ENCODE peak calls at places on chromosomes 5 and 9, in five cellular contexts. H, C, B, X and F are unnamed samples.

GRCh38 chr5:16902846-16903245 is 33.2 kb downstream of the MYO10 start:
- ATAC-seq in C (no peak), B (no peak), X (no peak), H (no peak), F (no peak)

GRCh38 chr5:138632900-138633489 is 57.8 kb upstream of the HSPA9 start:
- ATAC-seq in H (peak), B (peak), C (peak), X (peak), F (peak)

GRCh38 chr5:92694067-92694466 is 887.0 kb downstream of the NR2F1-AS1 start:
- ATAC-seq in B (no peak), H (no peak), X (no peak), C (no peak), F (no peak)

GRCh38 chr9:591292-591691 is 250.2 kb upstream of the DMRT1 start:
- ATAC-seq in H (no peak), X (peak), C (no peak), B (no peak), F (no peak)

GRCh38 chr9:107637421-107638420 is 148.2 kb upstream of the KLF4 start:
- ATAC-seq in H (peak), B (peak), X (peak), C (no peak), F (peak)

GRCh38 chr9:78267889-78268288 is 29.0 kb upstream of the PSAT1 start:
- ATAC-seq in X (no peak), B (no peak), H (no peak), C (no peak), F (no peak)

GRCh38 chr5:151240891-151241290 is 12.1 kb upstream of the GM2A start:
- ATAC-seq in B (peak), X (no peak), C (no peak), H (no peak), F (no peak)

GRCh38 chr5:109653042-109653441 is 36.7 kb upstream of the MAN2A1 start:
- ATAC-seq in B (no peak), C (no peak), X (no peak), H (no peak), F (no peak)

GRCh38 chr5:5330723-5331530 is 91.5 kb upstream of the ICE1 start:
- ATAC-seq in B (no peak), C (no peak), H (no peak), X (no peak), F (no peak)

GRCh38 chr9:106888992-106889631 is 26.1 kb downstream of the ZNF462 start:
- ATAC-seq in B (peak), C (no peak), H (no peak), X (no peak), F (no peak)

GRCh38 chr9:127561491-127562270 is 50.4 kb upstream of the STXBP1 start:
- ATAC-seq in H (peak), X (peak), C (no peak), B (peak), F (peak)

GRCh38 chr5:131595088-131596033 is 39.7 kb downstream of the RAPGEF6 start:
- ATAC-seq in B (peak), X (no peak), H (no peak), C (no peak), F (no peak)

GRCh38 chr9:88777498-88778312 is 213.6 kb upstream of the S1PR3 start:
- ATAC-seq in X (no peak), H (peak), C (no peak), B (no peak), F (no peak)

GRCh38 chr5:79202076-79202475 is 33.9 kb upstream of the JMY start:
- ATAC-seq in C (no peak), B (no peak), X (no peak), H (no peak), F (no peak)

GRCh38 chr5:51990241-51990640 is 607.0 kb downstream of the ISL1 start:
- ATAC-seq in B (no peak), C (no peak), H (no peak), X (no peak), F (no peak)

GRCh38 chr5:59246470-59247250 is 646.9 kb downstream of the PDE4D start:
- ATAC-seq in H (no peak), X (no peak), C (no peak), B (no peak), F (no peak)

GRCh38 chr9:130693426-130694191 is at the start of gene EXOSC2:
- ATAC-seq in H (peak), X (peak), C (peak), B (peak), F (peak)

GRCh38 chr5:132635873-132636272 is 22.1 kb upstream of the IL13 start:
- ATAC-seq in C (no peak), B (peak), H (no peak), X (no peak), F (no peak)

GRCh38 chr5:174937201-174938130 is 213.1 kb downstream of the MSX2 start:
- ATAC-seq in H (no peak), C (no peak), X (no peak), B (no peak), F (no peak)

GRCh38 chr9:38129366-38129765 is 60.3 kb upstream of the SHB start:
- ATAC-seq in B (no peak), X (peak), C (no peak), H (no peak), F (no peak)

GRCh38 chr5:179732918-179733763 is 519 bp downstream of the MAML1 start:
- ATAC-seq in B (peak), C (peak), X (peak), H (peak), F (peak)

DNA sequence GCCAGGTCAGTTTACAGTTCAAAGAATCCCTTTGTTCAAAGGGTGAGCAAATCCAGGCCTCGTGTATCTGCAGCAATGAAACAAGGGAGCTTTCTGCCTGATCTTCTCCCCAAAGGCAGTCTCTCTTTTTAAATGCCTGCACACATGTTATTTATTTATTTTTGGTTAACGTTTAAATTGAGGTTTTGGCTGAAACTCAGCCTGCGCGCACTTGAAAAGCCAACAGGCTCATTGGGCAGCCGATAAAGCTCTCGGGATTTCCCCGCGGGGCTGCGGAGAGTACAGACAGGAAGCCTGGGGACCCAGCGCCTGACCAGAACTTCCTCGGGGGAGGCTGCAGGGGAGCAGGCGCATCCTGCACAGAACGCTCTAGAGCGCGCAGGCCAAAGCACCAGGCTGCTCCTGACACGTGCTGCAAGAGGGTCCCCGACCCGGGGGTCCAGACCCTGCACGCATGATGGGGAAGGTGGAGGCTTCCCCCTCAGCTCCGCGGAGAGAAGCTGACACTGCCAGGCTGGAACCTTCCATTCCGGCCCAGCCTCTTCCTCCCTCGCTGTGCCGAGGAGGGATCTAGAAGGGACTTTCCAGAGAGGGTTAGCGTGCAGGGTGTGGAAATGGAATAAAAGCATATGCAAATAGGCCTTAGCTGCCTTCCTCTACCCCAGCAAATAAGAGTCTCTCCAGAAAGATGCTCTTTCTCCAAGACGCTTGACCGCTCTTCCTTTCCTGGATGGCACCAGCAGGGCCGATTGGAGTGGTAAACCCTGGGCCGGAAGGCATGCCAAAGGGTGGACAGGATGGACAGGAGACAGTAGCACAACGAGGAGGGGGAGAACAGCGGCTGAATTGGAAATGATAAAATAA is 46.1 kb downstream of the PTTG1 start:
- ATAC-seq in X (peak), H (peak), B (peak), C (peak), F (peak)
- TF ChIP-seq POLR2AphosphoS5 in X (peak), H (no peak), B (peak), C (peak), F (no peak)

GRCh38 chr5:157384971-157385709 is 74.9 kb upstream of the NIPAL4 start:
- ATAC-seq in B (no peak), H (no peak), C (no peak), X (peak), F (peak)
- TF ChIP-seq EP300 in B (no peak), H (no peak), C (no peak), X (no peak), F (no peak)

GRCh38 chr5:177505075-177505474 is 4.6 kb downstream of the DOK3 start:
- ATAC-seq in B (no peak), X (no peak), C (no peak), H (no peak), F (no peak)
- TF ChIP-seq POLR2A in B (no peak), X (no peak), C (no peak), H (no peak), F (no peak)

GRCh38 chr5:36054646-36055045 is 12.0 kb downstream of the UGT3A2 start:
- ATAC-seq in H (no peak), B (no peak), C (no peak), X (no peak), F (no peak)
- TF ChIP-seq POLR2AphosphoS5 in H (no peak), B (no peak), C (no peak), X (no peak), F (no peak)

GRCh38 chr5:34707451-34708107 is 51.5 kb downstream of the RAI14 start:
- ATAC-seq in H (no peak), C (no peak), B (no peak), X (no peak), F (no peak)

GRCh38 chr5:34708777-34709176 is 52.6 kb downstream of the RAI14 start:
- ATAC-seq in H (no peak), C (no peak), X (no peak), B (no peak), F (no peak)

GRCh38 chr5:34712565-34712964 is 56.4 kb downstream of the RAI14 start:
- ATAC-seq in X (no peak), C (no peak), B (no peak), H (no peak), F (no peak)

GRCh38 chr5:34706084-34706483 is 50.0 kb downstream of the RAI14 start:
- ATAC-seq in B (no peak), H (no peak), X (no peak), C (no peak), F (no peak)

DNA sequence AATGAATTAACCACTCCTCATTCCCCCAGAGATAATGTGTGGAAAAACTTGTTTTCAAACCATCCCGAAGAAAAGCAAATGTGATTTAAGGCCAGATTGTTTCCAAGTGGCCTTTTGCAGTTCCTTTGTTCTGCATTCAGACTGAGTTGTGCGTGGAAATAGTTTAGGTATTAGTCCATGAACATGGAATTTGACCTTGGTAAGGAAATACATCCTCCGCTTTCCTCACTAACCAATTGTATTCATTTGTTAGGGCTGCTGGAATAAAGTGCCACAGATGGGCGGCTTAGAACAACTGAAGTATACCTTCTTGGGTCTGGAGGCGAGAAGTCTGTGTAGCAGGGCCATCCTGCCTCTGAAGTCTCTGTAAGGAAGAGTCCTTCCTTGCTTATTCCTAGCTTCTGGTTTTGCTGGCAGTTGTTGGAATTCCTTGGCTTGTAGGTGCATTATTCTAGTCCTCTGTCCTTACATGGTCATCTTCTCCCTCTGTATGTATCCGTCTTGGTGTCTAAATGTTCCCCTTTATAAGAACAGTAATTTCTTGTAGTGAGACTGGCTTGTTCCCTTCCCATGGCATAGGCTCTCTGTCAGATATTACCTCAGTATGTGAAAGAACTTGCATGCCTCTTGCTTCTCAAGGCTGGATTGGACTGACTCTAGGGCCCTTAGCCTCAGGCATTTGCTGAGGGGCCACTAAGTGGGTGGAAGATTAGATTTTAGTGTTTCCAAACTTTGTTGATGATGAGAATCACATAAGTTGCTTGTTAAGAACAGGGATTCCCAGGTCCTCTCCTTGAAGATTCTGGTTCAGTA is 53.9 kb downstream of the RAI14 start:
- ATAC-seq in H (peak), C (peak), X (no peak), B (no peak), F (peak)
- TF ChIP-seq EP300 in H (no peak), C (no peak), X (no peak), B (no peak), F (no peak)

GRCh38 chr9:136327313-136327971 is at the start of gene GPSM1:
- ATAC-seq in X (peak), B (no peak), H (peak), C (peak), F (peak)
- TF ChIP-seq POLR2A in X (peak), B (no peak), H (no peak), C (no peak), F (peak)